ENCODE peak calls at places on chromosomes 1 and 21, in eight cellular contexts. One of them, this sample, is unnamed.

GRCh38 chr1:86430376-86430775 is 6.4 kb downstream of the CLCA2 start:
- DNase-seq in dorsolateral prefrontal cortex: no peak
- DNase-seq in cardiac septum: no peak
- DNase-seq in stimulated activated CD4-positive, alpha-beta T cell treated with anti-CD3 and anti-CD28 coated beads, Interleukin-15, amount 100 ng/mL, for 24 hours: no peak
- DNase-seq in mammary epithelial cell: peak
- DNase-seq in GDM1: no peak
- DNase-seq in CMK: no peak
- DNase-seq in M059J: no peak
- DNase-seq in this sample: peak

GRCh38 chr1:1176931-1177330 is 3.3 kb downstream of the TTLL10 start:
- DNase-seq in dorsolateral prefrontal cortex: no peak
- DNase-seq in cardiac septum: no peak
- DNase-seq in stimulated activated CD4-positive, alpha-beta T cell treated with anti-CD3 and anti-CD28 coated beads, Interleukin-15, amount 100 ng/mL, for 24 hours: no peak
- DNase-seq in mammary epithelial cell: no peak
- DNase-seq in GDM1: no peak
- DNase-seq in CMK: no peak
- DNase-seq in M059J: no peak
- DNase-seq in this sample: no peak

GRCh38 chr1:90190523-90190922 is 195.6 kb downstream of the ZNF326 start:
- DNase-seq in dorsolateral prefrontal cortex: no peak
- DNase-seq in cardiac septum: no peak
- DNase-seq in stimulated activated CD4-positive, alpha-beta T cell treated with anti-CD3 and anti-CD28 coated beads, Interleukin-15, amount 100 ng/mL, for 24 hours: no peak
- DNase-seq in mammary epithelial cell: no peak
- DNase-seq in GDM1: no peak
- DNase-seq in CMK: no peak
- DNase-seq in M059J: no peak
- DNase-seq in this sample: no peak

GRCh38 chr1:56516539-56517252 is 62.7 kb downstream of the PLPP3 start:
- DNase-seq in dorsolateral prefrontal cortex: no peak
- DNase-seq in cardiac septum: no peak
- DNase-seq in stimulated activated CD4-positive, alpha-beta T cell treated with anti-CD3 and anti-CD28 coated beads, Interleukin-15, amount 100 ng/mL, for 24 hours: no peak
- DNase-seq in mammary epithelial cell: peak
- DNase-seq in GDM1: no peak
- DNase-seq in CMK: peak
- DNase-seq in M059J: peak
- DNase-seq in this sample: peak

GRCh38 chr1:226424228-226425003 is 16.5 kb upstream of the PARP1 start:
- DNase-seq in dorsolateral prefrontal cortex: no peak
- DNase-seq in cardiac septum: no peak
- DNase-seq in stimulated activated CD4-positive, alpha-beta T cell treated with anti-CD3 and anti-CD28 coated beads, Interleukin-15, amount 100 ng/mL, for 24 hours: no peak
- DNase-seq in mammary epithelial cell: peak
- DNase-seq in GDM1: peak
- DNase-seq in CMK: no peak
- DNase-seq in M059J: peak
- DNase-seq in this sample: peak

GRCh38 chr21:30104246-30104645 is 62.4 kb downstream of the CLDN17 start:
- DNase-seq in dorsolateral prefrontal cortex: no peak
- DNase-seq in cardiac septum: no peak
- DNase-seq in stimulated activated CD4-positive, alpha-beta T cell treated with anti-CD3 and anti-CD28 coated beads, Interleukin-15, amount 100 ng/mL, for 24 hours: no peak
- DNase-seq in mammary epithelial cell: peak
- DNase-seq in GDM1: no peak
- DNase-seq in CMK: no peak
- DNase-seq in M059J: no peak
- DNase-seq in this sample: peak

GRCh38 chr1:1143636-1144035 is 27.7 kb upstream of the C1orf159 start:
- DNase-seq in dorsolateral prefrontal cortex: no peak
- DNase-seq in cardiac septum: no peak
- DNase-seq in stimulated activated CD4-positive, alpha-beta T cell treated with anti-CD3 and anti-CD28 coated beads, Interleukin-15, amount 100 ng/mL, for 24 hours: no peak
- DNase-seq in mammary epithelial cell: no peak
- DNase-seq in GDM1: no peak
- DNase-seq in CMK: no peak
- DNase-seq in M059J: no peak
- DNase-seq in this sample: no peak

GRCh38 chr1:79849388-79849787 is 842.9 kb upstream of the ADGRL4 start:
- DNase-seq in dorsolateral prefrontal cortex: no peak
- DNase-seq in cardiac septum: no peak
- DNase-seq in stimulated activated CD4-positive, alpha-beta T cell treated with anti-CD3 and anti-CD28 coated beads, Interleukin-15, amount 100 ng/mL, for 24 hours: no peak
- DNase-seq in mammary epithelial cell: no peak
- DNase-seq in GDM1: no peak
- DNase-seq in CMK: no peak
- DNase-seq in M059J: no peak
- DNase-seq in this sample: no peak